ENCODE peak calls at places on chromosomes 13 and 19, in eight cellular contexts. One of them, this sample, is unnamed.

GRCh38 chr13:25065974-25066770 is 29.8 kb upstream of the PABPC3 start:
- DNase-seq in GM12878: no peak
- DNase-seq in SK-N-SH: no peak
- DNase-seq in A549: no peak
- DNase-seq in WTC11: no peak
- DNase-seq in endothelial cell of umbilical vein: no peak
- DNase-seq in H1: no peak
- DNase-seq in K562: no peak
- DNase-seq in this sample: no peak

GRCh38 chr19:2123682-2124387 is 27.1 kb downstream of the IZUMO4 start:
- DNase-seq in GM12878: no peak
- DNase-seq in SK-N-SH: no peak
- DNase-seq in A549: no peak
- DNase-seq in WTC11: peak
- DNase-seq in endothelial cell of umbilical vein: no peak
- DNase-seq in H1: peak
- DNase-seq in K562: peak
- DNase-seq in this sample: peak

GRCh38 chr19:33193864-33194362 is at the start of gene LRP3:
- DNase-seq in GM12878: no peak
- DNase-seq in SK-N-SH: peak
- DNase-seq in A549: no peak
- DNase-seq in WTC11: peak
- DNase-seq in endothelial cell of umbilical vein: peak
- DNase-seq in H1: no peak
- DNase-seq in K562: peak
- DNase-seq in this sample: peak

GRCh38 chr13:98482476-98483444 is 94.1 kb downstream of the STK24 start:
- DNase-seq in GM12878: no peak
- DNase-seq in SK-N-SH: no peak
- DNase-seq in A549: no peak
- DNase-seq in WTC11: no peak
- DNase-seq in endothelial cell of umbilical vein: peak
- DNase-seq in H1: no peak
- DNase-seq in K562: no peak
- DNase-seq in this sample: peak

GRCh38 chr19:48169585-48169973 is 565 bp downstream of the LIG1 start:
- DNase-seq in GM12878: no peak
- DNase-seq in SK-N-SH: peak
- DNase-seq in A549: peak
- DNase-seq in WTC11: peak
- DNase-seq in endothelial cell of umbilical vein: no peak
- DNase-seq in H1: peak
- DNase-seq in K562: peak
- DNase-seq in this sample: peak

GRCh38 chr19:34041922-34042521 is 130.3 kb upstream of the LSM14A start:
- DNase-seq in GM12878: no peak
- DNase-seq in SK-N-SH: peak
- DNase-seq in A549: peak
- DNase-seq in WTC11: peak
- DNase-seq in endothelial cell of umbilical vein: peak
- DNase-seq in H1: peak
- DNase-seq in K562: peak
- DNase-seq in this sample: peak

GRCh38 chr19:46661735-46662592 is 982 bp upstream of the DACT3 start:
- DNase-seq in GM12878: no peak
- DNase-seq in SK-N-SH: peak
- DNase-seq in A549: peak
- DNase-seq in WTC11: peak
- DNase-seq in endothelial cell of umbilical vein: peak
- DNase-seq in H1: peak
- DNase-seq in K562: peak
- DNase-seq in this sample: peak

GRCh38 chr19:7529610-7530490 is 5.7 kb upstream of the PNPLA6 start:
- DNase-seq in GM12878: no peak
- DNase-seq in SK-N-SH: no peak
- DNase-seq in A549: no peak
- DNase-seq in WTC11: no peak
- DNase-seq in endothelial cell of umbilical vein: no peak
- DNase-seq in H1: no peak
- DNase-seq in K562: no peak
- DNase-seq in this sample: no peak

GRCh38 chr13:63425131-63425530 is 2009.5 kb upstream of the PCDH20 start:
- DNase-seq in GM12878: no peak
- DNase-seq in SK-N-SH: no peak
- DNase-seq in A549: no peak
- DNase-seq in WTC11: no peak
- DNase-seq in endothelial cell of umbilical vein: no peak
- DNase-seq in H1: no peak
- DNase-seq in K562: no peak
- DNase-seq in this sample: no peak
- TF ChIP-seq MAX in GM12878: no peak
- TF ChIP-seq MAX in SK-N-SH: no peak
- TF ChIP-seq MAX in A549: no peak
- TF ChIP-seq MAX in WTC11: no peak
- TF ChIP-seq MAX in endothelial cell of umbilical vein: no peak
- TF ChIP-seq MAX in H1: no peak
- TF ChIP-seq MAX in K562: no peak
- TF ChIP-seq MAX in this sample: no peak

GRCh38 chr19:10231624-10232228 is 595 bp upstream of the S1PR2 start:
- DNase-seq in GM12878: no peak
- DNase-seq in SK-N-SH: no peak
- DNase-seq in A549: no peak
- DNase-seq in WTC11: no peak
- DNase-seq in endothelial cell of umbilical vein: no peak
- DNase-seq in H1: no peak
- DNase-seq in K562: no peak
- DNase-seq in this sample: no peak

GRCh38 chr19:10228393-10228792 is 2.7 kb downstream of the S1PR2 start:
- DNase-seq in GM12878: no peak
- DNase-seq in SK-N-SH: no peak
- DNase-seq in A549: no peak
- DNase-seq in WTC11: no peak
- DNase-seq in endothelial cell of umbilical vein: no peak
- DNase-seq in H1: no peak
- DNase-seq in K562: no peak
- DNase-seq in this sample: peak

GRCh38 chr19:10228925-10229324 is 2.2 kb downstream of the S1PR2 start:
- DNase-seq in GM12878: no peak
- DNase-seq in SK-N-SH: peak
- DNase-seq in A549: peak
- DNase-seq in WTC11: peak
- DNase-seq in endothelial cell of umbilical vein: peak
- DNase-seq in H1: no peak
- DNase-seq in K562: peak
- DNase-seq in this sample: peak

GRCh38 chr19:10230904-10231623 is at the start of gene S1PR2:
- DNase-seq in GM12878: no peak
- DNase-seq in SK-N-SH: peak
- DNase-seq in A549: peak
- DNase-seq in WTC11: peak
- DNase-seq in endothelial cell of umbilical vein: peak
- DNase-seq in H1: peak
- DNase-seq in K562: peak
- DNase-seq in this sample: peak

DNA sequence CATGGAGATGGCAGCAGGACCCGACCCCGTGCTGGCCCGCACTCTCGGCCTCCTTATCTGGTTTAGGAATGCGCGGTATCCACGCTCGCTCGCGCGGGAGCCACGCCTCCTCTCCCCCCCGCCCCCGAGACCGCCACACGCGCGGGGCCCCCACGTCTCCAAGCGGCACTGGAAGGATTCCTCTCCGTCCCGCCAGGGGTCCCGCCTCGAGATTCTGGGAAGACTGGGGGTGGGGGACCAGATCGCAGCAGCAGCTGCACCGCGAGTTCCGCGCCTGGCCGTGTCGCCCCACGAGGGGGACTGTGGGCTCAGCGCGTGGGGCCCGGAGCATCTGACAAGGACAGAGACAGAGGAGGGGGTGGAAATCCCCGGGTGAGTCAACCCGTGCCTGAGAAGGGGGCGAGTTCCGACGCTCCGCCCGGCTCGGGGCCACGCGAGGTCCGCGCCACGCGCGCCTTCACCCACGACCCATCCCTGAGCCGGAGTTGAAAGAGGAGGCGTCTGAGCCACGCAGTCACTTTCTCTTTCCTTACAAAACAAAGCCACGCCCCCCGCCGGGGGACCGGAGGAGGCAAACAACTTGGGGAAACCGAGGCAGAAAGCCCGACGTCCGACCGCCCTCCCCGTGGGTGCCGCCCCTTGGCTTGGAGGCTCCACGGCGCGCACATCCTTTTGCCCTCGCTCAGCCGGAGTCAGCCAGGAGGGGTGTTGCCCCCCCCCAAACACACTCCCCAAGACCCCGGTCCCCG is 802 bp downstream of the S1PR2 start:
- DNase-seq in GM12878: no peak
- DNase-seq in SK-N-SH: peak
- DNase-seq in A549: no peak
- DNase-seq in WTC11: peak
- DNase-seq in endothelial cell of umbilical vein: no peak
- DNase-seq in H1: peak
- DNase-seq in K562: peak
- DNase-seq in this sample: peak
- TF ChIP-seq CTCF in GM12878: peak
- TF ChIP-seq CTCF in SK-N-SH: no peak
- TF ChIP-seq CTCF in A549: no peak
- TF ChIP-seq CTCF in WTC11: no peak
- TF ChIP-seq CTCF in endothelial cell of umbilical vein: peak
- TF ChIP-seq CTCF in H1: no peak
- TF ChIP-seq CTCF in K562: no peak
- TF ChIP-seq CTCF in this sample: no peak

GRCh38 chr13:100130092-100130491 is 41.2 kb downstream of the PCCA start:
- DNase-seq in GM12878: no peak
- DNase-seq in SK-N-SH: no peak
- DNase-seq in A549: no peak
- DNase-seq in WTC11: no peak
- DNase-seq in endothelial cell of umbilical vein: peak
- DNase-seq in H1: no peak
- DNase-seq in K562: no peak
- DNase-seq in this sample: no peak

GRCh38 chr13:100129605-100130004 is 40.7 kb downstream of the PCCA start:
- DNase-seq in GM12878: peak
- DNase-seq in SK-N-SH: no peak
- DNase-seq in A549: no peak
- DNase-seq in WTC11: no peak
- DNase-seq in endothelial cell of umbilical vein: peak
- DNase-seq in H1: no peak
- DNase-seq in K562: no peak
- DNase-seq in this sample: peak

GRCh38 chr13:100128838-100129237 is 39.9 kb downstream of the PCCA start:
- DNase-seq in GM12878: no peak
- DNase-seq in SK-N-SH: no peak
- DNase-seq in A549: no peak
- DNase-seq in WTC11: no peak
- DNase-seq in endothelial cell of umbilical vein: no peak
- DNase-seq in H1: no peak
- DNase-seq in K562: no peak
- DNase-seq in this sample: peak

GRCh38 chr13:100130930-100131511 is 42.1 kb downstream of the PCCA start:
- DNase-seq in GM12878: no peak
- DNase-seq in SK-N-SH: no peak
- DNase-seq in A549: no peak
- DNase-seq in WTC11: no peak
- DNase-seq in endothelial cell of umbilical vein: no peak
- DNase-seq in H1: no peak
- DNase-seq in K562: no peak
- DNase-seq in this sample: no peak

DNA sequence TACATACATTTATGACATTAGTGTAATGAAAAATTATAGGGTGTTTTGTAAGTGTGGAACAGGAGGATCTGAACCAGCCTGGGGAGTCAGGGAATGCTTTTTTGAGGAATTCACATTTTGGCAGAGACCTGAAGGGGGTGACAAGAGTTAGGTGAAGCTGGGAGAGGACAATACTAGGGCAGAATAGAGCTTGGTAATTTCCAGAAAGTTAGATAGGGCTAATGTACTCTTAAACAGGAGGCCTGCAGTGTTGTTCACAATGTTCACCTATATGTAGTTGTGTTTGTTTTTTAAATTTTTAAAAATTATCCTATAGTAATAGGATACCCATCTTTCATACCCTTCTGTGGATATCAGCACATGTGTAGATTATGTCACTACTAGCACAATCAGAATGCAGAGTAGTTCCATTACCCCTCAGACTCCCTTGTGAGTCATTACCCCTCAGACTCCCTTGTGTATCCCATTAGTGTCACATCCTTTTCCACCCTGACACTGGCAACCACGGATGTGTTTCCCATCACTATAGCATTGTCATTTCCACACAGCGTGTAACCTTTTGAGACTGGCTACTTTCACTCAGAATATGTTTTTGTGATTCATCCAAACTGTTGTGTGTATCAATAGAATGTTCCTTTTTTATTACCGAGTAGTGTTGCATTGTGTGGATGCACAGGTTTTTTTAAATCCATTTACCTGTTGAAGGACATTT is 43.1 kb downstream of the PCCA start:
- DNase-seq in GM12878: no peak
- DNase-seq in SK-N-SH: peak
- DNase-seq in A549: peak
- DNase-seq in WTC11: no peak
- DNase-seq in endothelial cell of umbilical vein: peak
- DNase-seq in H1: no peak
- DNase-seq in K562: peak
- DNase-seq in this sample: peak
- TF ChIP-seq MAX in GM12878: no peak
- TF ChIP-seq MAX in SK-N-SH: peak
- TF ChIP-seq MAX in A549: no peak
- TF ChIP-seq MAX in WTC11: no peak
- TF ChIP-seq MAX in endothelial cell of umbilical vein: no peak
- TF ChIP-seq MAX in H1: no peak
- TF ChIP-seq MAX in K562: no peak
- TF ChIP-seq MAX in this sample: no peak

GRCh38 chr13:42820450-42820849 is 39.1 kb downstream of the FAM216B start:
- DNase-seq in GM12878: no peak
- DNase-seq in SK-N-SH: no peak
- DNase-seq in A549: no peak
- DNase-seq in WTC11: no peak
- DNase-seq in endothelial cell of umbilical vein: no peak
- DNase-seq in H1: no peak
- DNase-seq in K562: no peak
- DNase-seq in this sample: no peak

GRCh38 chr13:42814868-42815267 is 33.5 kb downstream of the FAM216B start:
- DNase-seq in GM12878: no peak
- DNase-seq in SK-N-SH: peak
- DNase-seq in A549: peak
- DNase-seq in WTC11: no peak
- DNase-seq in endothelial cell of umbilical vein: no peak
- DNase-seq in H1: no peak
- DNase-seq in K562: no peak
- DNase-seq in this sample: no peak

GRCh38 chr13:42819712-42820111 is 38.3 kb downstream of the FAM216B start:
- DNase-seq in GM12878: no peak
- DNase-seq in SK-N-SH: no peak
- DNase-seq in A549: no peak
- DNase-seq in WTC11: no peak
- DNase-seq in endothelial cell of umbilical vein: no peak
- DNase-seq in H1: no peak
- DNase-seq in K562: no peak
- DNase-seq in this sample: no peak

GRCh38 chr13:42815686-42816085 is 34.3 kb downstream of the FAM216B start:
- DNase-seq in GM12878: no peak
- DNase-seq in SK-N-SH: no peak
- DNase-seq in A549: no peak
- DNase-seq in WTC11: no peak
- DNase-seq in endothelial cell of umbilical vein: peak
- DNase-seq in H1: no peak
- DNase-seq in K562: no peak
- DNase-seq in this sample: no peak

GRCh38 chr13:42816538-42816937 is 35.2 kb downstream of the FAM216B start:
- DNase-seq in GM12878: no peak
- DNase-seq in SK-N-SH: no peak
- DNase-seq in A549: no peak
- DNase-seq in WTC11: no peak
- DNase-seq in endothelial cell of umbilical vein: no peak
- DNase-seq in H1: no peak
- DNase-seq in K562: peak
- DNase-seq in this sample: no peak
- TF ChIP-seq CTCF in GM12878: no peak
- TF ChIP-seq CTCF in SK-N-SH: peak
- TF ChIP-seq CTCF in A549: no peak
- TF ChIP-seq CTCF in WTC11: no peak
- TF ChIP-seq CTCF in endothelial cell of umbilical vein: no peak
- TF ChIP-seq CTCF in H1: no peak
- TF ChIP-seq CTCF in K562: no peak
- TF ChIP-seq CTCF in this sample: no peak

This sample was measured in NB4.